ENCODE peak calls at places on chromosomes 16 and 17, in four cellular contexts. W is colonic mucosa; M is activated CD8-positive, alpha-beta T cell treated with anti-CD3 and anti-CD28 coated beads for 36 hours; V is stomach. I is an unnamed sample.

GRCh38 chr16:48487287-48487686 is 102.1 kb upstream of the SIAH1 start:
- DNase-seq in W (no peak), M (no peak), V (no peak), I (no peak)

GRCh38 chr16:50836121-50836541 is 94.2 kb downstream of the CYLD start:
- DNase-seq in V (no peak), M (no peak), W (no peak), I (no peak)

GRCh38 chr17:70629902-70630301 is 460.6 kb downstream of the KCNJ2 start:
- DNase-seq in M (peak), W (no peak), V (no peak), I (no peak)

GRCh38 chr17:17988427-17988945 is 15.8 kb downstream of the DRC3 start:
- DNase-seq in M (no peak), V (no peak), W (no peak), I (no peak)

GRCh38 chr16:31695667-31696066 is 168.0 kb downstream of the AHSP start:
- DNase-seq in V (no peak), M (peak), W (no peak), I (no peak)

GRCh38 chr16:47947741-47948140 is 208.1 kb downstream of the ABCC12 start:
- DNase-seq in W (no peak), V (no peak), M (no peak), I (no peak)

GRCh38 chr16:86448306-86448705 is 62.0 kb upstream of the FOXF1 start:
- DNase-seq in V (no peak), M (no peak), W (no peak), I (no peak)

GRCh38 chr17:32870969-32871368 is 6.0 kb downstream of the MYO1D start:
- DNase-seq in M (no peak), W (no peak), V (no peak), I (no peak)

GRCh38 chr17:73028311-73028755 is 64.2 kb downstream of the SLC39A11 start:
- DNase-seq in V (no peak), M (no peak), W (no peak), I (no peak)

GRCh38 chr17:3448059-3448630 is 14.5 kb upstream of the OR1E2 start:
- DNase-seq in W (no peak), M (no peak), V (no peak), I (no peak)

GRCh38 chr16:1972490-1972877 is 631 bp downstream of the TBL3 start:
- DNase-seq in V (no peak), W (no peak), M (peak), I (no peak)

GRCh38 chr16:84550096-84550495 is 45.6 kb upstream of the MEAK7 start:
- DNase-seq in M (no peak), W (no peak), V (no peak), I (no peak)

GRCh38 chr16:64035337-64035736 is 1086.5 kb downstream of the CDH11 start:
- DNase-seq in V (no peak), W (no peak), M (no peak), I (no peak)

GRCh38 chr17:38824899-38825761 is at the start of gene CWC25:
- DNase-seq in W (peak), M (peak), V (peak), I (peak)

GRCh38 chr17:77356690-77357201 is 216.0 kb downstream of the SEC14L1 start:
- DNase-seq in M (no peak), V (peak), W (peak), I (no peak)

GRCh38 chr16:89711601-89712475 is 8.9 kb downstream of the VPS9D1 start:
- DNase-seq in V (peak), W (peak), M (peak), I (peak)

GRCh38 chr17:31571124-31571892 is 179.8 kb downstream of the RAB11FIP4 start:
- DNase-seq in W (no peak), V (peak), M (no peak), I (no peak)

GRCh38 chr17:31294839-31295488 is 2.1 kb downstream of the OMG start:
- DNase-seq in M (no peak), W (no peak), V (no peak), I (no peak)

GRCh38 chr16:12453832-12454231 is 349.9 kb downstream of the CPPED1 start:
- DNase-seq in W (no peak), M (no peak), V (no peak), I (no peak)

GRCh38 chr17:17694229-17695081 is 13.2 kb downstream of the RAI1 start:
- DNase-seq in M (peak), W (peak), V (peak), I (peak)

GRCh38 chr17:64085650-64086005 is 44.3 kb downstream of the ERN1 start:
- DNase-seq in V (no peak), W (no peak), M (no peak), I (no peak)

GRCh38 chr16:84600343-84601229 is 17.3 kb downstream of the COTL1 start:
- DNase-seq in V (no peak), M (peak), W (no peak), I (no peak)

GRCh38 chr17:75224983-75225382 is 19.5 kb downstream of the NUP85 start:
- DNase-seq in V (no peak), W (no peak), M (no peak), I (no peak)

GRCh38 chr17:7701681-7702080 is 3.3 kb upstream of the EFNB3 start:
- DNase-seq in M (no peak), V (no peak), W (no peak), I (no peak)

GRCh38 chr16:51357839-51358238 is 206.8 kb upstream of the SALL1 start:
- DNase-seq in V (no peak), W (no peak), M (no peak), I (no peak)

GRCh38 chr16:57591086-57591869 is 37.2 kb upstream of the ADGRG1 start:
- DNase-seq in W (peak), M (peak), V (peak), I (peak)

GRCh38 chr17:11490171-11490760 is 108.0 kb upstream of the DNAH9 start:
- DNase-seq in W (no peak), M (no peak), V (no peak), I (no peak)

GRCh38 chr17:27997522-27997921 is 45.0 kb upstream of the NLK start:
- DNase-seq in M (no peak), V (no peak), W (no peak), I (no peak)

GRCh38 chr17:59791603-59792457 is 84.4 kb downstream of the VMP1 start:
- DNase-seq in V (no peak), M (no peak), W (no peak), I (no peak)

GRCh38 chr16:65667013-65667578 is 545.2 kb upstream of the CDH11 start:
- DNase-seq in W (no peak), V (no peak), M (no peak), I (no peak)
- TF ChIP-seq CTCF in W (no peak), V (no peak), M (no peak), I (no peak)

GRCh38 chr17:2074919-2075318 is 20.0 kb downstream of the HIC1 start:
- DNase-seq in V (no peak), M (no peak), W (no peak), I (no peak)

GRCh38 chr17:2071024-2071385 is 16.1 kb downstream of the HIC1 start:
- DNase-seq in V (no peak), W (no peak), M (no peak), I (no peak)

GRCh38 chr17:2070241-2071023 is 15.5 kb downstream of the HIC1 start:
- DNase-seq in V (no peak), W (no peak), M (peak), I (no peak)

GRCh38 chr17:2068589-2069051 is 13.7 kb downstream of the HIC1 start:
- DNase-seq in W (no peak), M (peak), V (no peak), I (no peak)

GRCh38 chr17:2071421-2072281 is 16.7 kb downstream of the HIC1 start:
- DNase-seq in M (no peak), W (peak), V (no peak), I (no peak)
- TF ChIP-seq CTCF in M (no peak), W (no peak), V (no peak), I (no peak)

GRCh38 chr16:30395155-30395991 is at the start of gene ZNF48:
- DNase-seq in V (peak), W (peak), M (peak), I (peak)
- TF ChIP-seq CTCF in V (peak), W (peak), M (peak), I (peak)

GRCh38 chr17:58338454-58338841 is 9.9 kb upstream of the TSPOAP1 start:
- DNase-seq in M (peak), V (no peak), W (no peak), I (no peak)
- TF ChIP-seq CTCF in M (peak), V (no peak), W (no peak), I (no peak)

DNA sequence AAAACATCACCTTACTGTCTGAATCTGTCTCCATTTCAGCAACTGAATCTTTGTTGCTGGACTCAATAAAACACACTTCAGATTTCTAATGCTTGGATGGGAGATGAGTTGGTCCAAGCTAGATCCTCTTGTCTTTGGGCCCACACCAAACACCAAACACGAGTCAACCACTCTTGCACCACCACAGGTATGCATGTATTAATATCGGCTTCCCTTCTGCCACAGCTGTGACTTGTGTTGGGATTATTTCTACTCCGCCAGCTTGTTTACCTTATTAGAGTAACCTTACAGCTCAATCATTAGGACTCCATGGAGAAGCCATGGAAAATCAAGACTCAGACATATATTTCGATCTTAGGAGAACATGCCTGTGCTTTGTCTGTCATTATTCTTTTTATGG is 49.9 kb downstream of the XYLT1 start:
- DNase-seq in W (no peak), M (no peak), V (no peak), I (no peak)
- TF ChIP-seq CTCF in W (no peak), M (no peak), V (no peak), I (no peak)

DNA sequence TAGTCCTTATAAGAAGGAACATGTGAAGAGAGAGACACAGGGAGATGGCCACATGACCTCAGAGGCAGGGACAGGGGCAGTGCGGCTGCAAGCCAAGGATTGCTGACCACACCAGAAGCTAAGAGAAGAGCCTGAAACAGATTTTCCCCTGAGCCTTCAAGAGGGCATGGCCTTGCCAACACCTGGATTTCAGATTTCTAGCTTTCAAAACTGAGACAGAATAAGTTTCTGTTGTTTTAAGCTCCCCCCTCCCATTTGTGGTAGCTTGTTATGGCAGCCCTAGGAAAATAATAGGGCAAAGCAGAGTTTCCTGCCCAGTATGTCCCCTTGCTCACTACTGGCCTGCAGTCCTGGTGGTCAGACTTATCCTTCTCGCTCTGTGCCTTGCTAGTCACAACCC is 204.5 kb downstream of the CCDC182 start:
- DNase-seq in M (no peak), V (no peak), W (no peak), I (no peak)
- TF ChIP-seq CTCF in M (no peak), V (no peak), W (no peak), I (no peak)

I was measured in Calu3.